ENCODE peak calls at places on chromosomes 12 and 14, in ten cellular contexts. D is NCI-H748 treated with DMSO at 0.1 percent for 48 hours; L is thoracic aorta; F is Ammon's horn; O is K562; H is lung; B is NCI-H774; Q is NCI-H345; R is SK-N-SH; Y is stimulated activated CD4-positive, alpha-beta T cell treated with anti-CD3 and anti-CD28 coated beads, Interleukin-4, amount 100 ng/mL, for 1 hour. P is an unnamed sample.
A peak's percentile ranks its signal among the peaks of the same experiment; 100 is the strongest.

GRCh38 chr12:46774011-46774633 is 51.7 kb downstream of the SLC38A4 start:
- DNase-seq in D (no peak), L (no peak), F (no peak), O (no peak), H (no peak), B (no peak), Q (no peak), R (no peak), Y (no peak), P (no peak)

GRCh38 chr14:32697704-32698103 is 241.0 kb upstream of the NPAS3 start:
- DNase-seq in D (no peak), L (no peak), F (peak; percentile 24), O (no peak), H (no peak), B (no peak), Q (no peak), R (no peak), Y (no peak), P (no peak)

GRCh38 chr12:70040141-70040540 is 203.1 kb upstream of the CNOT2 start:
- DNase-seq in D (no peak), L (no peak), F (no peak), O (no peak), H (no peak), B (no peak), Q (no peak), R (no peak), Y (no peak), P (no peak)

GRCh38 chr14:52923902-52924575 is 26.8 kb downstream of the FERMT2 start:
- DNase-seq in D (no peak), L (no peak), F (no peak), O (no peak), H (no peak), B (no peak), Q (no peak), R (no peak), Y (no peak), P (no peak)

GRCh38 chr12:62957233-62957953 is 22.4 kb upstream of the PPM1H start:
- DNase-seq in D (no peak), L (no peak), F (no peak), O (peak; percentile 24), H (no peak), B (no peak), Q (no peak), R (no peak), Y (no peak), P (no peak)

GRCh38 chr12:109052097-109052414 is 320 bp upstream of the USP30 start:
- DNase-seq in D (no peak), L (no peak), F (no peak), O (no peak), H (no peak), B (no peak), Q (no peak), R (no peak), Y (no peak), P (no peak)

GRCh38 chr14:65506801-65507200 is 94.3 kb downstream of the FUT8 start:
- DNase-seq in D (peak; percentile 98), L (no peak), F (no peak), O (no peak), H (no peak), B (peak; percentile 81), Q (peak; percentile 29), R (no peak), Y (no peak), P (no peak)

GRCh38 chr12:64461634-64462414 is 9.9 kb downstream of the TBK1 start:
- DNase-seq in D (no peak), L (no peak), F (peak; percentile 6), O (no peak), H (no peak), B (no peak), Q (no peak), R (no peak), Y (no peak), P (no peak)